ENCODE peak calls at places on chromosomes 7 and 10, in four cellular contexts. One of them, this sample, is unnamed.

GRCh38 chr7:105691692-105692564 is 110.6 kb upstream of the EFCAB10 start:
- DNase-seq in fibroblast of pulmonary artery: peak
- DNase-seq in endothelial cell: no peak
- DNase-seq in effector memory CD8-positive, alpha-beta T cell: peak
- DNase-seq in this sample: peak

GRCh38 chr7:1368682-1369571 is 90.3 kb downstream of the MICALL2 start:
- DNase-seq in fibroblast of pulmonary artery: no peak
- DNase-seq in endothelial cell: peak
- DNase-seq in effector memory CD8-positive, alpha-beta T cell: no peak
- DNase-seq in this sample: no peak

GRCh38 chr10:17649836-17650235 is 5.9 kb downstream of the STAM start:
- DNase-seq in fibroblast of pulmonary artery: no peak
- DNase-seq in endothelial cell: no peak
- DNase-seq in effector memory CD8-positive, alpha-beta T cell: no peak
- DNase-seq in this sample: no peak

GRCh38 chr7:99752354-99752753 is 17.4 kb upstream of the CYP3A7 start:
- DNase-seq in fibroblast of pulmonary artery: no peak
- DNase-seq in endothelial cell: no peak
- DNase-seq in effector memory CD8-positive, alpha-beta T cell: no peak
- DNase-seq in this sample: no peak

GRCh38 chr10:25078659-25079429 is 62.4 kb downstream of the THNSL1 start:
- DNase-seq in fibroblast of pulmonary artery: no peak
- DNase-seq in endothelial cell: no peak
- DNase-seq in effector memory CD8-positive, alpha-beta T cell: no peak
- DNase-seq in this sample: no peak

GRCh38 chr7:21671859-21672258 is 129.0 kb downstream of the DNAH11 start:
- DNase-seq in fibroblast of pulmonary artery: no peak
- DNase-seq in endothelial cell: no peak
- DNase-seq in effector memory CD8-positive, alpha-beta T cell: no peak
- DNase-seq in this sample: no peak

GRCh38 chr10:15476337-15476736 is 105.2 kb upstream of the FAM171A1 start:
- DNase-seq in fibroblast of pulmonary artery: no peak
- DNase-seq in endothelial cell: no peak
- DNase-seq in effector memory CD8-positive, alpha-beta T cell: no peak
- DNase-seq in this sample: no peak

GRCh38 chr10:46263831-46264268 is 22.9 kb upstream of the ANTXRL start:
- DNase-seq in fibroblast of pulmonary artery: no peak
- DNase-seq in endothelial cell: no peak
- DNase-seq in effector memory CD8-positive, alpha-beta T cell: no peak
- DNase-seq in this sample: no peak

GRCh38 chr7:154406312-154406711 is 354.1 kb downstream of the DPP6 start:
- DNase-seq in fibroblast of pulmonary artery: no peak
- DNase-seq in endothelial cell: no peak
- DNase-seq in effector memory CD8-positive, alpha-beta T cell: no peak
- DNase-seq in this sample: no peak

GRCh38 chr7:2106920-2107319 is 125.8 kb downstream of the MAD1L1 start:
- DNase-seq in fibroblast of pulmonary artery: no peak
- DNase-seq in endothelial cell: no peak
- DNase-seq in effector memory CD8-positive, alpha-beta T cell: no peak
- DNase-seq in this sample: no peak

GRCh38 chr10:1367938-1368697 is 311.9 kb downstream of the WDR37 start:
- DNase-seq in fibroblast of pulmonary artery: no peak
- DNase-seq in endothelial cell: no peak
- DNase-seq in effector memory CD8-positive, alpha-beta T cell: no peak
- DNase-seq in this sample: no peak

This sample was measured in activated gamma-delta T cell treated with Interleukin-2 at 50 U/mL for 16 hours.